ENCODE peak calls at places on chromosomes 13 and 19, in seven cellular contexts. J is foreskin fibroblast, B is BJ, R is fibroblast of lung, U is psoas muscle, C is fibroblast of the aortic adventitia, I is keratinocyte. X is an unnamed sample.

GRCh38 chr19:10797541-10798256 is 38.3 kb downstream of the TMED1 start:
- DNase-seq in J (peak; percentile 22), B (no peak), R (no peak), U (no peak), C (no peak), I (no peak), X (peak; percentile 49)

GRCh38 chr19:50500753-50501151 is 10.2 kb downstream of the JOSD2 start:
- DNase-seq in J (no peak), B (no peak), R (no peak), U (peak; percentile 86), C (no peak), I (no peak), X (no peak)

GRCh38 chr13:20997301-20998061 is 63.9 kb downstream of the LATS2 start:
- DNase-seq in J (peak; percentile 92), B (peak; percentile 97), R (peak; percentile 92), U (peak; percentile 74), C (peak; percentile 97), I (peak; percentile 33), X (peak; percentile 96)

GRCh38 chr13:24148414-24149305 is 11.9 kb upstream of the SPATA13 start:
- DNase-seq in J (peak; percentile 97), B (peak; percentile 98), R (peak; percentile 97), U (no peak), C (peak; percentile 90), I (peak; percentile 87), X (peak; percentile 97)

GRCh38 chr13:19153782-19154450 is 27.7 kb downstream of the TUBA3C start:
- DNase-seq in J (no peak), B (no peak), R (no peak), U (no peak), C (no peak), I (no peak), X (no peak)

GRCh38 chr13:108428691-108429090 is 159.2 kb downstream of the TNFSF13B start:
- DNase-seq in J (no peak), B (no peak), R (no peak), U (no peak), C (no peak), I (no peak), X (no peak)

GRCh38 chr19:17865364-17866311 is 5.9 kb downstream of the RPL18A start:
- DNase-seq in J (peak; percentile 51), B (no peak), R (no peak), U (no peak), C (no peak), I (no peak), X (no peak)

GRCh38 chr13:39130298-39130697 is 92.0 kb downstream of the NHLRC3 start:
- DNase-seq in J (no peak), B (no peak), R (no peak), U (no peak), C (no peak), I (no peak), X (no peak)

GRCh38 chr19:27796540-27796939 is 1416.4 kb downstream of the UQCRFS1 start:
- DNase-seq in J (no peak), B (no peak), R (no peak), U (no peak), C (no peak), I (no peak), X (no peak)

GRCh38 chr19:13846533-13847032 is 30.4 kb upstream of the NANOS3 start:
- DNase-seq in J (peak; percentile 93), B (peak; percentile 68), R (peak; percentile 89), U (peak; percentile 90), C (peak; percentile 75), I (no peak), X (peak; percentile 93)

GRCh38 chr19:42515241-42515832 is 12.9 kb downstream of the CEACAM1 start:
- DNase-seq in J (no peak), B (no peak), R (no peak), U (no peak), C (no peak), I (no peak), X (no peak)

DNA sequence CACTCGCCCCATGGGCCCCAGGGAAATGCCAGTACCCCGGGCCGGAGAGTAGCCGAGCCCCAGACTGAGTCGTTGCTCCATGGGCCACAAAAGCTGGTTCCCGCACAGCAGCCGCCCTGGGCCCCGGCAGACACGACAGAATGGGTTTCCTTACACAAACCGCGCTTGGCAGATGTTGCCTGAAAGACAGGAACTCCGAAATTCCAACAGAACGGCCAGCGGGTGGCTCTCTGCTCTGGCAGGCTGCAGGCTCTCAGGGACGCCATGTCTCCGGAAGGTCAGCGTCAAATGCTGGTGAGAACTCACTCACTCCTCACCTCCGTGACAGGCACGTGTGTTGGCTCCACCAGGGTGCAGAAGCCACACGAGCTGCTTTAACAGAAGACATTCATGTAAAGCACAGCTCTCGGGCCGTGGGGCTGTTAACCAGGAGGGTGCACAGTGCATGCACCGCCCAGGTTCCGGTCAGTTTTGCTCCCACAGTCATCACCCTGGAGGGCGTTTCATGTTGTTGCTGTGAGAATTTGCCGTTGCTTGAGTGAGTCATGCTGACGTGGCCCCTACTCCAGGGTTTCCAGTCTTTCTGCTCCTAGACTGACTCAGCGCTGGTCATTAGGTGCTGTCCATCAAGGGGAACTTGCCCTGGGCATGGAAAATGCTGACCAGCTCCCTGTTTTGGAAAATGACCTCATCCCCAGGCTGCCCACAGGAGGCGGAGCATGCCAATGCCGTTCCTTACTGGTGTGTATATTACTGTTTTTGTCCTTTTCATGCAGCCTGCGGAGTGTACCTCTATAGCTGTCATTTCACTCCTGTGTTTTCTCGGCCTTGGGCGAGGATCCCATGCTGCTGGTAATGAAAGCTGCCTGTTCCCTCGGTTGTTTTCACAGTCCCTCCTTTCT is 44.8 kb downstream of the ANKRD10 start:
- DNase-seq in J (peak; percentile 100), B (peak; percentile 99), R (peak; percentile 100), U (peak; percentile 95), C (peak; percentile 100), I (peak; percentile 83), X (peak; percentile 100)
- TF ChIP-seq CTCF in J (no peak), B (no peak), R (peak; percentile 13), U (peak; percentile 16), C (peak; percentile 12), I (no peak), X (no peak)

DNA sequence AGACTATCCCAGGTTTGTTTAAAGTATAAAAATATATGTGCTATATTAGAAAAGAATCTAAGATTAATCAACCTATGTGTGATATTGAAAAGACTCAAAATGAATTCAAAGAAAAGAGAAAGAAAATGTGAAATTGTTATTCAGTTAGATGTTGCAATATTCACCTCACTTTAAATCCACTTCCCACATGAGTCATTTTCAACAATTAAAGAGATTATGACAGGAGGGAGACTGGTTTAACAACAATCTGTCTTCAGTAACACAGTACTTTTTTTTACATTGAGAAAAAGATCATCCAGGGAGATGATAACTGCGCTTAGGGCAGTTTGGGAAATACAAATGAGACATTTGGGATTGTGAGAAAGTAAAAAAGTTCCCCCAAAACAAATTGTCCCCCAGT is 1246.2 kb downstream of the SLITRK1 start:
- DNase-seq in J (peak; percentile 41), B (no peak), R (peak; percentile 60), U (no peak), C (no peak), I (no peak), X (peak; percentile 66)
- H3K4me3 ChIP-seq in J (no peak overlapping the region), B (no peak overlapping the region), R (no peak overlapping the region), U (no peak overlapping the region), C (no peak overlapping the region), I (no peak overlapping the region), X (no peak overlapping the region)

GRCh38 chr13:40564342-40564997 is 102.0 kb downstream of the FOXO1 start:
- DNase-seq in J (no peak), B (no peak), R (no peak), U (no peak), C (no peak), I (no peak), X (peak; percentile 34)
- TF ChIP-seq CTCF in J (no peak), B (no peak), R (no peak), U (peak; percentile 36), C (peak; percentile 52), I (no peak), X (peak; percentile 28)

GRCh38 chr13:103694033-103694432 is 627.8 kb upstream of the SLC10A2 start:
- DNase-seq in J (no peak), B (no peak), R (no peak), U (no peak), C (no peak), I (no peak), X (no peak)
- H3K4me3 ChIP-seq in J (no peak overlapping the region), B (no peak overlapping the region), R (no peak overlapping the region), U (no peak overlapping the region), C (no peak overlapping the region), I (no peak overlapping the region), X (no peak overlapping the region)

GRCh38 chr19:33641956-33642498 is 20.3 kb downstream of the CHST8 start:
- DNase-seq in J (no peak), B (no peak), R (no peak), U (no peak), C (no peak), I (no peak), X (no peak)
- TF ChIP-seq CTCF in J (no peak), B (no peak), R (no peak), U (no peak), C (no peak), I (no peak), X (no peak)

GRCh38 chr19:43780706-43781525 is at the start of gene KCNN4:
- DNase-seq in J (peak; percentile 68), B (no peak), R (peak; percentile 54), U (no peak), C (peak; percentile 58), I (peak; percentile 98), X (peak; percentile 19)
- H3K4me3 ChIP-seq in J (no peak within 1 kb of the TSS), B (no peak within 1 kb of the TSS), R (peak within 1 kb of the TSS; percentile 22), U (no peak within 1 kb of the TSS), C (peak within 1 kb of the TSS; percentile 59), I (peak within 1 kb of the TSS; percentile 71), X (no peak within 1 kb of the TSS)

GRCh38 chr13:30705672-30706071 is 29.7 kb upstream of the ALOX5AP start:
- DNase-seq in J (no peak), B (no peak), R (no peak), U (no peak), C (no peak), I (peak; percentile 19), X (no peak)

GRCh38 chr13:30700364-30700763 is 35.0 kb upstream of the ALOX5AP start:
- DNase-seq in J (no peak), B (no peak), R (no peak), U (no peak), C (no peak), I (no peak), X (no peak)

GRCh38 chr13:30704596-30704995 is 30.7 kb upstream of the ALOX5AP start:
- DNase-seq in J (no peak), B (no peak), R (no peak), U (no peak), C (no peak), I (no peak), X (no peak)

GRCh38 chr13:30698488-30699005 is 36.8 kb upstream of the ALOX5AP start:
- DNase-seq in J (no peak), B (no peak), R (no peak), U (no peak), C (no peak), I (no peak), X (no peak)

DNA sequence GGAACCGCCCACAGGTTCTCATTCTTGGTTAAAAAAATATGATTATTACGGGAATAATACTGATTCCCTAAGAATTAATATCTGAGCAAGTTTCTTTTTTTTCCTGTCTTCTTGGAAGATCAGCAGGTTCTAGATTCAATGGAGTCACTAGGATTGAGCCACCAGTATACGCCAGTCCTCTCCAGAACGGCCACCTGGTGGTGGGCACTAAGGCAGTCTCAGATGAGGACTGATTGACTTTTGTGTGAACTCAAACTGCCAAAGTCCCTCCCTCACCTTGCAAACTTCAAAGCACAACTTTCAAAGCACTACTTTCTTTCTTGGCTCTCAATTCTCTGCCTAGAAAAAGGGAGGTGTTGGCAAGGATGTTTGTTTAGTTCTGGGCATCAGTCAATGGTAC is 33.3 kb upstream of the ALOX5AP start:
- DNase-seq in J (no peak), B (no peak), R (no peak), U (no peak), C (no peak), I (no peak), X (no peak)
- TF ChIP-seq CTCF in J (no peak), B (no peak), R (no peak), U (no peak), C (no peak), I (no peak), X (no peak)